ENCODE peak calls at places on chromosomes 5 and 9, in four cellular contexts. One of them, this sample, is unnamed.

GRCh38 chr5:168468836-168469235 is 17.4 kb upstream of the RARS1 start:
- DNase-seq in A549: no peak
- DNase-seq in astrocyte: peak; percentile 89
- DNase-seq in AG04450: peak; percentile 52
- DNase-seq in this sample: peak; percentile 68

GRCh38 chr9:16254674-16255073 is 615.8 kb downstream of the BNC2 start:
- DNase-seq in A549: no peak
- DNase-seq in astrocyte: no peak
- DNase-seq in AG04450: no peak
- DNase-seq in this sample: no peak

GRCh38 chr5:95958308-95959014 is 3.2 kb downstream of the ELL2 start:
- DNase-seq in A549: no peak
- DNase-seq in astrocyte: peak; percentile 39
- DNase-seq in AG04450: no peak
- DNase-seq in this sample: no peak

GRCh38 chr9:88998506-88998905 is 7.2 kb downstream of the S1PR3 start:
- DNase-seq in A549: no peak
- DNase-seq in astrocyte: no peak
- DNase-seq in AG04450: no peak
- DNase-seq in this sample: no peak

GRCh38 chr9:110579763-110580255 is 268 bp upstream of the SVEP1 start:
- DNase-seq in A549: peak; percentile 16
- DNase-seq in astrocyte: peak; percentile 52
- DNase-seq in AG04450: no peak
- DNase-seq in this sample: peak; percentile 68

GRCh38 chr9:108622467-108622866 is 233.3 kb downstream of the ACTL7B start:
- DNase-seq in A549: no peak
- DNase-seq in astrocyte: peak; percentile 86
- DNase-seq in AG04450: no peak
- DNase-seq in this sample: no peak

GRCh38 chr5:22058620-22059019 is 794.5 kb downstream of the CDH12 start:
- DNase-seq in A549: no peak
- DNase-seq in astrocyte: no peak
- DNase-seq in AG04450: no peak
- DNase-seq in this sample: no peak

GRCh38 chr9:101778332-101778731 is 39.9 kb upstream of the GRIN3A start:
- DNase-seq in A549: no peak
- DNase-seq in astrocyte: no peak
- DNase-seq in AG04450: no peak
- DNase-seq in this sample: no peak

GRCh38 chr5:109692852-109693251 is 3.1 kb downstream of the MAN2A1 start:
- DNase-seq in A549: no peak
- DNase-seq in astrocyte: no peak
- DNase-seq in AG04450: no peak
- DNase-seq in this sample: no peak

GRCh38 chr9:114666841-114667240 is 9.2 kb upstream of the TEX53 start:
- DNase-seq in A549: no peak
- DNase-seq in astrocyte: no peak
- DNase-seq in AG04450: no peak
- DNase-seq in this sample: no peak

GRCh38 chr5:169229342-169229892 is 71.5 kb downstream of the SLIT3 start:
- DNase-seq in A549: no peak
- DNase-seq in astrocyte: peak; percentile 74
- DNase-seq in AG04450: no peak
- DNase-seq in this sample: no peak

GRCh38 chr9:91825422-91825821 is 124.6 kb downstream of the ROR2 start:
- DNase-seq in A549: no peak
- DNase-seq in astrocyte: no peak
- DNase-seq in AG04450: no peak
- DNase-seq in this sample: no peak

GRCh38 chr5:139637438-139638089 is 10.6 kb upstream of the CXXC5 start:
- DNase-seq in A549: no peak
- DNase-seq in astrocyte: peak; percentile 70
- DNase-seq in AG04450: no peak
- DNase-seq in this sample: no peak

GRCh38 chr5:153222956-153223355 is 267.5 kb upstream of the GRIA1 start:
- DNase-seq in A549: no peak
- DNase-seq in astrocyte: peak; percentile 57
- DNase-seq in AG04450: no peak
- DNase-seq in this sample: no peak

GRCh38 chr5:98341711-98342042 is 431.8 kb upstream of the RGMB start:
- DNase-seq in A549: no peak
- DNase-seq in astrocyte: no peak
- DNase-seq in AG04450: no peak
- DNase-seq in this sample: peak; percentile 43

GRCh38 chr5:180601591-180602480 is 10.5 kb upstream of the SCGB3A1 start:
- DNase-seq in A549: no peak
- DNase-seq in astrocyte: no peak
- DNase-seq in AG04450: no peak
- DNase-seq in this sample: no peak

GRCh38 chr9:621199-621860 is 220.2 kb upstream of the DMRT1 start:
- DNase-seq in A549: no peak
- DNase-seq in astrocyte: no peak
- DNase-seq in AG04450: no peak
- DNase-seq in this sample: no peak

GRCh38 chr5:147303976-147304375 is 69.2 kb downstream of the STK32A start:
- DNase-seq in A549: no peak
- DNase-seq in astrocyte: peak; percentile 97
- DNase-seq in AG04450: peak; percentile 21
- DNase-seq in this sample: peak; percentile 31

GRCh38 chr5:169300468-169301385 is at the start of gene SLIT3:
- DNase-seq in A549: peak; percentile 89
- DNase-seq in astrocyte: peak; percentile 78
- DNase-seq in AG04450: no peak
- DNase-seq in this sample: peak; percentile 33

GRCh38 chr5:82760856-82761255 is 316.3 kb downstream of the TMEM167A start:
- DNase-seq in A549: no peak
- DNase-seq in astrocyte: no peak
- DNase-seq in AG04450: no peak
- DNase-seq in this sample: no peak

GRCh38 chr9:5798581-5798980 is 34.3 kb downstream of the ERMP1 start:
- DNase-seq in A549: no peak
- DNase-seq in astrocyte: no peak
- DNase-seq in AG04450: no peak
- DNase-seq in this sample: no peak

GRCh38 chr5:176817864-176818377 is 7.6 kb downstream of the UNC5A start:
- DNase-seq in A549: peak; percentile 89
- DNase-seq in astrocyte: no peak
- DNase-seq in AG04450: no peak
- DNase-seq in this sample: no peak

GRCh38 chr5:110478899-110479298 is 247.6 kb downstream of the TMEM232 start:
- DNase-seq in A549: no peak
- DNase-seq in astrocyte: peak; percentile 98
- DNase-seq in AG04450: peak; percentile 7
- DNase-seq in this sample: peak; percentile 78

GRCh38 chr9:109463924-109464625 is 34.0 kb downstream of the PTPN3 start:
- DNase-seq in A549: no peak
- DNase-seq in astrocyte: no peak
- DNase-seq in AG04450: no peak
- DNase-seq in this sample: no peak

GRCh38 chr9:12680341-12680740 is 12.8 kb upstream of the TYRP1 start:
- DNase-seq in A549: no peak
- DNase-seq in astrocyte: peak; percentile 60
- DNase-seq in AG04450: no peak
- DNase-seq in this sample: peak; percentile 62

GRCh38 chr9:134637696-134638502 is 3.7 kb upstream of the COL5A1 start:
- DNase-seq in A549: no peak
- DNase-seq in astrocyte: no peak
- DNase-seq in AG04450: no peak
- DNase-seq in this sample: no peak

GRCh38 chr9:100324594-100325200 is 28.0 kb downstream of the TEX10 start:
- DNase-seq in A549: peak; percentile 12
- DNase-seq in astrocyte: peak; percentile 46
- DNase-seq in AG04450: peak; percentile 15
- DNase-seq in this sample: no peak

GRCh38 chr5:96110289-96110688 is 148.6 kb upstream of the ELL2 start:
- DNase-seq in A549: no peak
- DNase-seq in astrocyte: no peak
- DNase-seq in AG04450: no peak
- DNase-seq in this sample: no peak

GRCh38 chr9:113593682-113594281 is 130.3 kb downstream of the RGS3 start:
- DNase-seq in A549: peak; percentile 93
- DNase-seq in astrocyte: peak; percentile 96
- DNase-seq in AG04450: peak; percentile 91
- DNase-seq in this sample: peak; percentile 97

GRCh38 chr9:69452110-69452780 is 127.2 kb downstream of the ENTREP1 start:
- DNase-seq in A549: no peak
- DNase-seq in astrocyte: no peak
- DNase-seq in AG04450: no peak
- DNase-seq in this sample: no peak

GRCh38 chr5:100313657-100314056 is 221.5 kb upstream of the FAM174A start:
- DNase-seq in A549: no peak
- DNase-seq in astrocyte: no peak
- DNase-seq in AG04450: no peak
- DNase-seq in this sample: no peak

GRCh38 chr5:100306000-100306399 is 229.2 kb upstream of the FAM174A start:
- DNase-seq in A549: no peak
- DNase-seq in astrocyte: no peak
- DNase-seq in AG04450: no peak
- DNase-seq in this sample: no peak

GRCh38 chr5:100311811-100312210 is 223.4 kb upstream of the FAM174A start:
- DNase-seq in A549: no peak
- DNase-seq in astrocyte: peak; percentile 25
- DNase-seq in AG04450: no peak
- DNase-seq in this sample: no peak
- TF ChIP-seq CTCF in A549: no peak
- TF ChIP-seq CTCF in astrocyte: no peak
- TF ChIP-seq CTCF in AG04450: no peak
- TF ChIP-seq CTCF in this sample: no peak

DNA sequence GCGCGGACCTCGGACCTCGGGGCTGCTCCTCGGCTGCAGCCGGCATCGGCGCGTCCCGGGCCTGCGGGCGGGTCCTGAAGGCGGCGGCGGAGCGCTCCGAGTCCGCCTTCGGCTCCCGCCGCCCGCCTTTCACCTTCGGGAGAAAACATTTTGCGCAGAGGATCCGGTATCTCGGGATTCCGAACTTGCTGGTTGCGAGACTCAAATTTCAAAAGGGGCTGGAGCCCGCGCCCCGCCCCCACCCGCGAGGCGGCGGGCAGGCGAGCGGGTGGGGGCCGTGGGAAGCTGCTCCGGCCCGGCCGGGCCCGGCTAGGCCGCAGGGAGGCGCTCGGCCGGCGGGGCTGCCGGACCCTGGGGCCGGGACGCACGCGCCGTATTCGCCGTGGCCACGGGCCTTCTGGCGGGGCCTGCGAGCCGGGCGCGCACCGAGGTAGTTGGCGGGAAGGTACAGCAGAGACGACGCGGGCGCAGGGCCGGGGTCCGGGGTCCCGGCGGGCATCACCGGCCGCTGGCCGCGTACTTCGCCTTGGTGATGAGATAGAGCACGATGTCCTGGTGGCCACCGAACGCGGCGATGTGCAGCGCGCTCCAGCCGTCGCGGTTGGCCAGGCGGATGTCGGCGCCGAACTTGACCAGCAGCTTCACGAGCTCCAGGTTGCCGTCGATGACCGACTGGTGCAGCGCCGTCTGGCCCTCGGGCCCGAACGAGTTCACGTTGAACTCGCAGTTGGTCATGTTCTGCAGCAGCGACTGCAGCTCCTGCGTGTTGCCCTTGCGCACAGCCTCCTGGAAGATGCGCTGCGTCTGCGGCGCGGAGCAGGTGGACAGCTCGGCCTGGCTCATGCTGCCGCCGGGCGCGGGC is 754 bp downstream of the NRARP start:
- DNase-seq in A549: no peak
- DNase-seq in astrocyte: peak; percentile 43
- DNase-seq in AG04450: no peak
- DNase-seq in this sample: no peak
- TF ChIP-seq CTCF in A549: peak; percentile 47
- TF ChIP-seq CTCF in astrocyte: no peak
- TF ChIP-seq CTCF in AG04450: no peak
- TF ChIP-seq CTCF in this sample: no peak

DNA sequence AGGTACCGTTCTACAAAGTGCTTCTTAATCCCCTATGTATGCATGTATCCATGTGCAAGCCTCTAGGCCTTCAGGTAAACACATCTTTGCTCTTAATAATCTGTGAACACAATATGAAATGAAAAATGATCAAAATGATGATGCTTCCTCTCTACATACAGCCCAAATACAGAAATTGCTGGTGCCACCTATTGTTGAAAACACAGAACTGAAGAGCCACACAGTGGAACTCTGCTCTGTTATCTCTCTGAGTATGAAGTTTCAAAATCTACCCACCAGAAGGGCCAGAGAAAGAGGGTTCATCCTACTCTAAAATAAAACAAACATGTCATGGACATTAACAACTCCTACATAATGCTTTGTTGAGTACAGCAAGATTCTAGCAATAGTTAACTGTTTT is 71.3 kb downstream of the GLIS3 start:
- DNase-seq in A549: no peak
- DNase-seq in astrocyte: no peak
- DNase-seq in AG04450: no peak
- DNase-seq in this sample: no peak
- TF ChIP-seq CTCF in A549: peak; percentile 80
- TF ChIP-seq CTCF in astrocyte: peak; percentile 70
- TF ChIP-seq CTCF in AG04450: peak; percentile 69
- TF ChIP-seq CTCF in this sample: peak; percentile 71

DNA sequence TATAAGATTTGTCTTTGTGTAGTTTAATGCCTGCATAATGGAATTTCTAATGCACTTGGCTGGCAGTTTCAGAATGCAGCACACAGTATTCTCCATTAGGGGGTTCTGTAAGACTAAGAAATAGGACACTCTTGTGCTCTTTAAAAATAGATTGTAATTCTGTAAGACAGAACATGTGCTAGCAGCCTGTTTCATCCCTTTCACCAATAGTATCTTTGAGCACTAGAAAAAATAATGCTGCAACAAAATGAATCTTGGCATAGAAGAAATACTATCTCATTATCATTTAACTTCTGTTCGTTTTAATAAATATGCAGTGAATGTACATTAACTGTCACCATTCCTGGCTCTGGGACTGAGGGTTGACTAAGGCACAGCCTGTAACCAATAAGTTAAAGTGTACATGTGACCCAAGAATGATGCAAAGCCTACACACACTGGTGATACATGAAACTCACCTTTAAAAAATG is 23.8 kb upstream of the ZNF622 start:
- DNase-seq in A549: peak; percentile 45
- DNase-seq in astrocyte: peak; percentile 30
- DNase-seq in AG04450: peak; percentile 18
- DNase-seq in this sample: no peak
- TF ChIP-seq CTCF in A549: peak; percentile 79
- TF ChIP-seq CTCF in astrocyte: peak; percentile 91
- TF ChIP-seq CTCF in AG04450: peak; percentile 77
- TF ChIP-seq CTCF in this sample: peak; percentile 67

DNA sequence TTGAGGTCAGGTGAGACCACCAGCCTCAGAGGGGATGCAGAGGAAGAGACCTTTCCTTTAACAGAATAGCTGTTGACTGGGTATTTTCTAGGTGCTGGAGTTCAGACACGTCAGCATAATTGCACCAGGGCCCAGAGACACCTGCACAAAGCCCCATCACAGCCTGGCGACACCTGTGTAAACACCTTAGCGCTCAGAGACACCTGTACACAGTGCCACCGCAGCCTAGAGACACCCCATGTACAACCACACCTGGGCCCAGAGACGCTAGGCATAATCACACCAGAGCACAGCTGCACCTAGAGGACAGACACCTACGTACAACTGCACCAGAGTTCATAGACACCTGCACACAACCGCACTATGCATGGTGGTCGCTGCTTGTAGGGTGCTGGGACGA is 1.0 kb downstream of the TRIP13 start:
- DNase-seq in A549: no peak
- DNase-seq in astrocyte: no peak
- DNase-seq in AG04450: no peak
- DNase-seq in this sample: no peak
- TF ChIP-seq CTCF in A549: no peak
- TF ChIP-seq CTCF in astrocyte: no peak
- TF ChIP-seq CTCF in AG04450: no peak
- TF ChIP-seq CTCF in this sample: no peak

GRCh38 chr5:143588933-143589662 is 185.6 kb upstream of the NR3C1 start:
- DNase-seq in A549: no peak
- DNase-seq in astrocyte: no peak
- DNase-seq in AG04450: no peak
- DNase-seq in this sample: no peak
- TF ChIP-seq CTCF in A549: no peak
- TF ChIP-seq CTCF in astrocyte: no peak
- TF ChIP-seq CTCF in AG04450: no peak
- TF ChIP-seq CTCF in this sample: no peak